ENCODE peak calls at places on chromosomes 5 and 9, in eight cellular contexts. S is GM23248, R is iris pigment epithelial cell, F is ureter, N is AG08396, U is AG04450, P is PC-9, C is amniotic stem cell. M is an unnamed sample.

GRCh38 chr5:81554647-81555046 is 160.7 kb upstream of the ACOT12 start:
- DNase-seq in S (no peak), R (no peak), F (no peak), N (no peak), U (no peak), P (no peak), C (no peak), M (no peak)

GRCh38 chr9:8895498-8896224 is 1096.1 kb upstream of the DMAC1 start:
- DNase-seq in S (peak; percentile 20), R (peak; percentile 29), F (no peak), N (no peak), U (no peak), P (no peak), C (no peak), M (peak; percentile 16)

GRCh38 chr5:117299940-117300339 is 725.3 kb upstream of the SEMA6A start:
- DNase-seq in S (no peak), R (no peak), F (no peak), N (no peak), U (no peak), P (no peak), C (no peak), M (no peak)

GRCh38 chr5:77418601-77419591 is 73.2 kb downstream of the WDR41 start:
- DNase-seq in S (peak; percentile 30), R (peak; percentile 21), F (no peak), N (no peak), U (no peak), P (no peak), C (no peak), M (peak; percentile 45)

GRCh38 chr5:73955447-73955846 is 329.5 kb downstream of the ARHGEF28 start:
- DNase-seq in S (no peak), R (no peak), F (no peak), N (no peak), U (no peak), P (no peak), C (no peak), M (no peak)

GRCh38 chr5:32828492-32828891 is 117.4 kb downstream of the NPR3 start:
- DNase-seq in S (peak; percentile 51), R (no peak), F (no peak), N (no peak), U (no peak), P (no peak), C (no peak), M (peak; percentile 28)

GRCh38 chr5:31833005-31833404 is 194.1 kb downstream of the PDZD2 start:
- DNase-seq in S (no peak), R (peak; percentile 29), F (no peak), N (no peak), U (no peak), P (no peak), C (no peak), M (no peak)

GRCh38 chr9:129037767-129038098 is 1.3 kb downstream of the MIGA2 start:
- DNase-seq in S (peak; percentile 41), R (peak; percentile 36), F (no peak), N (peak; percentile 46), U (no peak), P (no peak), C (no peak), M (peak; percentile 22)

GRCh38 chr5:75405296-75405695 is 68.3 kb downstream of the HMGCR start:
- DNase-seq in S (no peak), R (peak; percentile 45), F (no peak), N (no peak), U (no peak), P (peak; percentile 52), C (no peak), M (peak; percentile 23)

GRCh38 chr9:10050016-10050415 is 562.8 kb downstream of the PTPRD start:
- DNase-seq in S (peak; percentile 55), R (peak; percentile 10), F (no peak), N (no peak), U (no peak), P (no peak), C (no peak), M (peak; percentile 28)

GRCh38 chr9:83625120-83625710 is 2.3 kb downstream of the IDNK start:
- DNase-seq in S (peak; percentile 14), R (no peak), F (no peak), N (no peak), U (no peak), P (no peak), C (no peak), M (no peak)

GRCh38 chr5:55218966-55219365 is 8.1 kb downstream of the MCIDAS start:
- DNase-seq in S (no peak), R (no peak), F (peak; percentile 88), N (no peak), U (no peak), P (peak; percentile 94), C (no peak), M (no peak)

GRCh38 chr5:56812110-56812509 is 3.2 kb upstream of the MAP3K1 start:
- DNase-seq in S (peak; percentile 21), R (peak; percentile 42), F (no peak), N (no peak), U (no peak), P (peak; percentile 35), C (no peak), M (peak; percentile 29)

GRCh38 chr5:95958308-95959014 is 3.2 kb downstream of the ELL2 start:
- DNase-seq in S (peak; percentile 71), R (peak; percentile 28), F (no peak), N (no peak), U (no peak), P (no peak), C (no peak), M (peak; percentile 54)

GRCh38 chr5:93193756-93194155 is 387.3 kb downstream of the NR2F1-AS1 start:
- DNase-seq in S (no peak), R (peak; percentile 88), F (no peak), N (no peak), U (no peak), P (no peak), C (no peak), M (peak; percentile 36)

GRCh38 chr5:151905639-151906038 is 19.0 kb downstream of the GLRA1 start:
- DNase-seq in S (no peak), R (no peak), F (no peak), N (no peak), U (no peak), P (no peak), C (no peak), M (no peak)

GRCh38 chr5:137629646-137630045 is 106.2 kb downstream of the KLHL3 start:
- DNase-seq in S (peak; percentile 71), R (peak; percentile 39), F (no peak), N (peak; percentile 75), U (no peak), P (no peak), C (no peak), M (peak; percentile 63)

GRCh38 chr9:135665795-135666189 is 2.7 kb downstream of the LCN9 start:
- DNase-seq in S (no peak), R (no peak), F (no peak), N (peak; percentile 4), U (no peak), P (no peak), C (no peak), M (no peak)

GRCh38 chr5:179258922-179259730 is 86.1 kb downstream of the ADAMTS2 start:
- DNase-seq in S (peak; percentile 71), R (no peak), F (peak; percentile 41), N (peak; percentile 89), U (no peak), P (no peak), C (no peak), M (peak; percentile 72)

GRCh38 chr5:172645271-172645670 is 4.2 kb downstream of the NEURL1B start:
- DNase-seq in S (no peak), R (no peak), F (no peak), N (no peak), U (no peak), P (no peak), C (no peak), M (no peak)

GRCh38 chr9:124008855-124009834 is 2.4 kb upstream of the LHX2 start:
- DNase-seq in S (no peak), R (no peak), F (no peak), N (no peak), U (no peak), P (no peak), C (no peak), M (no peak)

GRCh38 chr9:89113851-89114250 is 64.8 kb downstream of the SHC3 start:
- DNase-seq in S (no peak), R (no peak), F (no peak), N (no peak), U (no peak), P (no peak), C (no peak), M (no peak)

GRCh38 chr5:163727028-163727427 is 221.6 kb downstream of the MAT2B start:
- DNase-seq in S (no peak), R (no peak), F (no peak), N (no peak), U (no peak), P (no peak), C (no peak), M (no peak)

GRCh38 chr9:87812375-87813118 is 70.1 kb upstream of the SPATA31E1 start:
- DNase-seq in S (peak; percentile 88), R (peak; percentile 90), F (no peak), N (peak; percentile 58), U (peak; percentile 13), P (peak; percentile 39), C (peak; percentile 23), M (peak; percentile 66)

GRCh38 chr5:16675747-16676255 is 59.0 kb upstream of the RETREG1 start:
- DNase-seq in S (no peak), R (no peak), F (no peak), N (no peak), U (no peak), P (no peak), C (no peak), M (no peak)

GRCh38 chr5:19767987-19768386 is 220.0 kb downstream of the CDH18 start:
- DNase-seq in S (no peak), R (no peak), F (no peak), N (no peak), U (no peak), P (no peak), C (no peak), M (no peak)

GRCh38 chr9:21993893-21994525 is at the start of gene CDKN2A:
- DNase-seq in S (peak; percentile 64), R (peak; percentile 68), F (no peak), N (no peak), U (no peak), P (peak; percentile 57), C (no peak), M (peak; percentile 31)

GRCh38 chr5:172009536-172010270 is 3.3 kb upstream of the FBXW11 start:
- DNase-seq in S (no peak), R (peak; percentile 60), F (no peak), N (no peak), U (no peak), P (no peak), C (no peak), M (no peak)

GRCh38 chr5:1503301-1504243 is 20.2 kb downstream of the LPCAT1 start:
- DNase-seq in S (peak; percentile 20), R (no peak), F (peak; percentile 64), N (no peak), U (no peak), P (no peak), C (no peak), M (peak; percentile 28)

GRCh38 chr5:33579163-33579562 is 138.4 kb downstream of the TARS1 start:
- DNase-seq in S (no peak), R (no peak), F (no peak), N (no peak), U (no peak), P (no peak), C (no peak), M (no peak)